ENCODE peak calls at places on chromosome 15, in seven cellular contexts. One of them, this sample, is unnamed.

GRCh38 chr15:81848701-81849100 is 197.1 kb downstream of the MEX3B start:
- DNase-seq in hypothalamus: no peak
- DNase-seq in activated T-helper 1 cell treated with Interleukin-2 at 50 U/mL for 16 hours: no peak
- DNase-seq in posterior cingulate gyrus: no peak
- DNase-seq in HT-29: no peak
- DNase-seq in HTR-8/SVneo: no peak
- DNase-seq in AG09319: no peak
- DNase-seq in this sample: no peak

GRCh38 chr15:99158626-99159412 is 53.9 kb downstream of the SYNM start:
- DNase-seq in AG09319: no peak
- DNase-seq in HTR-8/SVneo: no peak
- DNase-seq in hypothalamus: no peak
- DNase-seq in posterior cingulate gyrus: no peak
- DNase-seq in HT-29: no peak
- DNase-seq in activated T-helper 1 cell treated with Interleukin-2 at 50 U/mL for 16 hours: no peak
- DNase-seq in this sample: no peak

GRCh38 chr15:70299931-70300858 is 202.5 kb upstream of the TLE3 start:
- DNase-seq in posterior cingulate gyrus: no peak
- DNase-seq in hypothalamus: no peak
- DNase-seq in HTR-8/SVneo: no peak
- DNase-seq in HT-29: no peak
- DNase-seq in activated T-helper 1 cell treated with Interleukin-2 at 50 U/mL for 16 hours: peak; percentile 63
- DNase-seq in AG09319: no peak
- DNase-seq in this sample: no peak

GRCh38 chr15:40348471-40348864 is 2.4 kb upstream of the PHGR1 start:
- DNase-seq in hypothalamus: no peak
- DNase-seq in activated T-helper 1 cell treated with Interleukin-2 at 50 U/mL for 16 hours: no peak
- DNase-seq in HTR-8/SVneo: no peak
- DNase-seq in HT-29: no peak
- DNase-seq in posterior cingulate gyrus: no peak
- DNase-seq in AG09319: no peak
- DNase-seq in this sample: no peak

GRCh38 chr15:83970290-83970890 is 265.2 kb upstream of the GOLGA6L4 start:
- DNase-seq in hypothalamus: no peak
- DNase-seq in activated T-helper 1 cell treated with Interleukin-2 at 50 U/mL for 16 hours: no peak
- DNase-seq in AG09319: no peak
- DNase-seq in posterior cingulate gyrus: no peak
- DNase-seq in HTR-8/SVneo: no peak
- DNase-seq in HT-29: no peak
- DNase-seq in this sample: peak; percentile 16

GRCh38 chr15:68578175-68578959 is 426 bp upstream of the CORO2B start:
- DNase-seq in HT-29: no peak
- DNase-seq in posterior cingulate gyrus: peak; percentile 89
- DNase-seq in hypothalamus: peak; percentile 66
- DNase-seq in activated T-helper 1 cell treated with Interleukin-2 at 50 U/mL for 16 hours: no peak
- DNase-seq in HTR-8/SVneo: peak; percentile 38
- DNase-seq in AG09319: peak; percentile 35
- DNase-seq in this sample: no peak

GRCh38 chr15:98801234-98801561 is 152.9 kb downstream of the IGF1R start:
- DNase-seq in HT-29: no peak
- DNase-seq in activated T-helper 1 cell treated with Interleukin-2 at 50 U/mL for 16 hours: no peak
- DNase-seq in HTR-8/SVneo: no peak
- DNase-seq in hypothalamus: peak; percentile 74
- DNase-seq in AG09319: no peak
- DNase-seq in posterior cingulate gyrus: peak; percentile 81
- DNase-seq in this sample: no peak

GRCh38 chr15:23420806-23421575 is 26.1 kb downstream of the GOLGA6L2 start:
- DNase-seq in HT-29: no peak
- DNase-seq in AG09319: no peak
- DNase-seq in posterior cingulate gyrus: no peak
- DNase-seq in activated T-helper 1 cell treated with Interleukin-2 at 50 U/mL for 16 hours: no peak
- DNase-seq in hypothalamus: no peak
- DNase-seq in HTR-8/SVneo: no peak
- DNase-seq in this sample: no peak

GRCh38 chr15:26864664-26865191 is 2.1 kb upstream of the GABRA5 start:
- DNase-seq in activated T-helper 1 cell treated with Interleukin-2 at 50 U/mL for 16 hours: no peak
- DNase-seq in HTR-8/SVneo: no peak
- DNase-seq in AG09319: no peak
- DNase-seq in HT-29: peak; percentile 72
- DNase-seq in posterior cingulate gyrus: peak; percentile 32
- DNase-seq in hypothalamus: no peak
- DNase-seq in this sample: peak; percentile 2

GRCh38 chr15:39657181-39657580 is 76.3 kb downstream of the THBS1 start:
- DNase-seq in HTR-8/SVneo: no peak
- DNase-seq in activated T-helper 1 cell treated with Interleukin-2 at 50 U/mL for 16 hours: no peak
- DNase-seq in hypothalamus: no peak
- DNase-seq in AG09319: no peak
- DNase-seq in posterior cingulate gyrus: no peak
- DNase-seq in HT-29: no peak
- DNase-seq in this sample: no peak

GRCh38 chr15:76503121-76503520 is 166.5 kb downstream of the ISL2 start:
- DNase-seq in hypothalamus: no peak
- DNase-seq in HT-29: no peak
- DNase-seq in AG09319: no peak
- DNase-seq in activated T-helper 1 cell treated with Interleukin-2 at 50 U/mL for 16 hours: no peak
- DNase-seq in HTR-8/SVneo: no peak
- DNase-seq in posterior cingulate gyrus: no peak
- DNase-seq in this sample: no peak

GRCh38 chr15:40118473-40118872 is 9.8 kb upstream of the BMF start:
- DNase-seq in posterior cingulate gyrus: no peak
- DNase-seq in hypothalamus: no peak
- DNase-seq in activated T-helper 1 cell treated with Interleukin-2 at 50 U/mL for 16 hours: no peak
- DNase-seq in HTR-8/SVneo: no peak
- DNase-seq in HT-29: no peak
- DNase-seq in AG09319: no peak
- DNase-seq in this sample: no peak

GRCh38 chr15:37252530-37252929 is 152.2 kb upstream of the MEIS2 start:
- DNase-seq in HT-29: no peak
- DNase-seq in AG09319: no peak
- DNase-seq in hypothalamus: no peak
- DNase-seq in activated T-helper 1 cell treated with Interleukin-2 at 50 U/mL for 16 hours: no peak
- DNase-seq in HTR-8/SVneo: no peak
- DNase-seq in posterior cingulate gyrus: no peak
- DNase-seq in this sample: no peak

GRCh38 chr15:40142428-40142827 is 18.4 kb upstream of the BUB1B start:
- DNase-seq in hypothalamus: no peak
- DNase-seq in activated T-helper 1 cell treated with Interleukin-2 at 50 U/mL for 16 hours: no peak
- DNase-seq in posterior cingulate gyrus: no peak
- DNase-seq in AG09319: no peak
- DNase-seq in HTR-8/SVneo: no peak
- DNase-seq in HT-29: no peak
- DNase-seq in this sample: no peak

GRCh38 chr15:65533057-65533752 is 2.9 kb downstream of the HACD3 start:
- DNase-seq in HTR-8/SVneo: no peak
- DNase-seq in hypothalamus: no peak
- DNase-seq in activated T-helper 1 cell treated with Interleukin-2 at 50 U/mL for 16 hours: no peak
- DNase-seq in AG09319: no peak
- DNase-seq in posterior cingulate gyrus: no peak
- DNase-seq in HT-29: no peak
- DNase-seq in this sample: no peak

GRCh38 chr15:58442122-58442521 is 10.3 kb downstream of the LIPC start:
- DNase-seq in HT-29: no peak
- DNase-seq in HTR-8/SVneo: no peak
- DNase-seq in hypothalamus: no peak
- DNase-seq in posterior cingulate gyrus: no peak
- DNase-seq in activated T-helper 1 cell treated with Interleukin-2 at 50 U/mL for 16 hours: no peak
- DNase-seq in AG09319: no peak
- DNase-seq in this sample: no peak

GRCh38 chr15:42107483-42107882 is 13.1 kb upstream of the PLA2G4D start:
- DNase-seq in HTR-8/SVneo: no peak
- DNase-seq in posterior cingulate gyrus: no peak
- DNase-seq in AG09319: no peak
- DNase-seq in activated T-helper 1 cell treated with Interleukin-2 at 50 U/mL for 16 hours: no peak
- DNase-seq in hypothalamus: no peak
- DNase-seq in HT-29: peak; percentile 80
- DNase-seq in this sample: no peak

GRCh38 chr15:100468265-100468664 is 60.5 kb downstream of the CERS3 start:
- DNase-seq in posterior cingulate gyrus: no peak
- DNase-seq in HT-29: no peak
- DNase-seq in AG09319: no peak
- DNase-seq in hypothalamus: no peak
- DNase-seq in HTR-8/SVneo: peak; percentile 10
- DNase-seq in activated T-helper 1 cell treated with Interleukin-2 at 50 U/mL for 16 hours: no peak
- DNase-seq in this sample: no peak

GRCh38 chr15:64897345-64897985 is 14.2 kb upstream of the ANKDD1A start:
- DNase-seq in HT-29: peak; percentile 46
- DNase-seq in hypothalamus: no peak
- DNase-seq in activated T-helper 1 cell treated with Interleukin-2 at 50 U/mL for 16 hours: no peak
- DNase-seq in HTR-8/SVneo: no peak
- DNase-seq in posterior cingulate gyrus: no peak
- DNase-seq in AG09319: no peak
- DNase-seq in this sample: no peak

GRCh38 chr15:73922186-73923151 is 3.8 kb upstream of the LOXL1 start:
- DNase-seq in HT-29: no peak
- DNase-seq in hypothalamus: no peak
- DNase-seq in activated T-helper 1 cell treated with Interleukin-2 at 50 U/mL for 16 hours: no peak
- DNase-seq in AG09319: no peak
- DNase-seq in posterior cingulate gyrus: no peak
- DNase-seq in HTR-8/SVneo: peak; percentile 56
- DNase-seq in this sample: no peak

GRCh38 chr15:83784975-83785374 is 131.1 kb downstream of the ADAMTSL3 start:
- DNase-seq in posterior cingulate gyrus: no peak
- DNase-seq in HTR-8/SVneo: no peak
- DNase-seq in AG09319: no peak
- DNase-seq in hypothalamus: no peak
- DNase-seq in HT-29: peak; percentile 53
- DNase-seq in activated T-helper 1 cell treated with Interleukin-2 at 50 U/mL for 16 hours: no peak
- DNase-seq in this sample: no peak

GRCh38 chr15:73951591-73951990 is 25.3 kb downstream of the LOXL1 start:
- DNase-seq in activated T-helper 1 cell treated with Interleukin-2 at 50 U/mL for 16 hours: no peak
- DNase-seq in HTR-8/SVneo: no peak
- DNase-seq in hypothalamus: no peak
- DNase-seq in HT-29: no peak
- DNase-seq in posterior cingulate gyrus: no peak
- DNase-seq in AG09319: no peak
- DNase-seq in this sample: no peak

GRCh38 chr15:28956491-28956890 is 70.7 kb downstream of the APBA2 start:
- DNase-seq in hypothalamus: no peak
- DNase-seq in HTR-8/SVneo: no peak
- DNase-seq in HT-29: no peak
- DNase-seq in AG09319: no peak
- DNase-seq in posterior cingulate gyrus: no peak
- DNase-seq in activated T-helper 1 cell treated with Interleukin-2 at 50 U/mL for 16 hours: no peak
- DNase-seq in this sample: no peak

GRCh38 chr15:99951471-99951870 is 218.2 kb upstream of the LYSMD4 start:
- DNase-seq in HT-29: no peak
- DNase-seq in hypothalamus: no peak
- DNase-seq in HTR-8/SVneo: no peak
- DNase-seq in AG09319: no peak
- DNase-seq in posterior cingulate gyrus: no peak
- DNase-seq in activated T-helper 1 cell treated with Interleukin-2 at 50 U/mL for 16 hours: no peak
- DNase-seq in this sample: no peak

GRCh38 chr15:78388865-78389264 is 48.7 kb downstream of the CRABP1 start:
- DNase-seq in AG09319: no peak
- DNase-seq in posterior cingulate gyrus: no peak
- DNase-seq in hypothalamus: no peak
- DNase-seq in activated T-helper 1 cell treated with Interleukin-2 at 50 U/mL for 16 hours: no peak
- DNase-seq in HTR-8/SVneo: no peak
- DNase-seq in HT-29: no peak
- DNase-seq in this sample: no peak

GRCh38 chr15:101390060-101390459 is 95.0 kb upstream of the SNRPA1 start:
- DNase-seq in HTR-8/SVneo: no peak
- DNase-seq in AG09319: no peak
- DNase-seq in HT-29: no peak
- DNase-seq in hypothalamus: no peak
- DNase-seq in posterior cingulate gyrus: no peak
- DNase-seq in activated T-helper 1 cell treated with Interleukin-2 at 50 U/mL for 16 hours: no peak
- DNase-seq in this sample: no peak

GRCh38 chr15:83943849-83944404 is 290.0 kb downstream of the ADAMTSL3 start:
- DNase-seq in posterior cingulate gyrus: no peak
- DNase-seq in hypothalamus: no peak
- DNase-seq in HT-29: no peak
- DNase-seq in HTR-8/SVneo: no peak
- DNase-seq in AG09319: no peak
- DNase-seq in activated T-helper 1 cell treated with Interleukin-2 at 50 U/mL for 16 hours: no peak
- DNase-seq in this sample: no peak

GRCh38 chr15:97235285-97235985 is 725.1 kb upstream of the ARRDC4 start:
- DNase-seq in hypothalamus: no peak
- DNase-seq in posterior cingulate gyrus: peak; percentile 30
- DNase-seq in HT-29: peak; percentile 79
- DNase-seq in AG09319: no peak
- DNase-seq in activated T-helper 1 cell treated with Interleukin-2 at 50 U/mL for 16 hours: no peak
- DNase-seq in HTR-8/SVneo: peak; percentile 38
- DNase-seq in this sample: peak; percentile 5

GRCh38 chr15:63318344-63318743 is 40.9 kb downstream of the APH1B start:
- DNase-seq in posterior cingulate gyrus: no peak
- DNase-seq in activated T-helper 1 cell treated with Interleukin-2 at 50 U/mL for 16 hours: no peak
- DNase-seq in HT-29: no peak
- DNase-seq in AG09319: no peak
- DNase-seq in HTR-8/SVneo: no peak
- DNase-seq in hypothalamus: no peak
- DNase-seq in this sample: no peak

This sample was measured in SK-N-MC.